ENCODE peak calls at places on chromosomes 1 and 21, in six cellular contexts. K is activated T-cell treated with anti-CD3 and anti-CD28 coated beads, Interleukin-2, amount 50 U/mL, for 72 hours; U is right cardiac atrium; N is stimulated activated naive CD8-positive, alpha-beta T cell treated with anti-CD3 and anti-CD28 coated beads, Interleukin-15, Interleukin-2, amounts not matched to agents 100 U/mL and 50 U/mL, for 24 hours; X is stimulated activated naive B cell treated with anti-CD40 and anti-IgM and Interleukin-4, amounts not matched to agents 10 μg/mL and 1 μg/mL and 100 μg/mL, for 72 hours; P is mucosa of descending colon. F is an unnamed sample.

GRCh38 chr1:36178479-36179219 is 22.7 kb downstream of the MAP7D1 start:
- ATAC-seq in X (no peak), K (no peak), N (no peak), P (peak; percentile 96), U (peak; percentile 44), F (no peak)

GRCh38 chr1:11281518-11282331 is 8.7 kb downstream of the UBIAD1 start:
- ATAC-seq in X (no peak), P (no peak), U (peak; percentile 65), K (no peak), N (no peak), F (no peak)

GRCh38 chr1:84988588-84988987 is 8.3 kb downstream of the MCOLN2 start:
- ATAC-seq in K (peak; percentile 82), N (peak; percentile 79), P (no peak), U (no peak), X (peak; percentile 77), F (no peak)

GRCh38 chr21:27700974-27701614 is 734.2 kb upstream of the ADAMTS5 start:
- ATAC-seq in P (peak; percentile 92), X (peak; percentile 81), U (peak; percentile 89), N (peak; percentile 71), K (peak; percentile 64), F (peak; percentile 85)

GRCh38 chr1:186102559-186103148 is 272.4 kb downstream of the TPR start:
- ATAC-seq in U (peak; percentile 86), P (no peak), X (no peak), K (no peak), N (no peak), F (no peak)

GRCh38 chr1:175320804-175321203 is 128.2 kb upstream of the KIAA0040 start:
- ATAC-seq in K (no peak), N (no peak), X (no peak), U (no peak), P (no peak), F (no peak)

GRCh38 chr1:56438901-56439551 is 140.3 kb downstream of the PLPP3 start:
- ATAC-seq in N (no peak), P (no peak), U (peak; percentile 37), K (no peak), X (no peak), F (no peak)

GRCh38 chr1:191993549-191993948 is 164.7 kb upstream of the RGS18 start:
- ATAC-seq in N (no peak), K (no peak), U (no peak), P (no peak), X (no peak), F (no peak)

GRCh38 chr1:193543259-193543658 is 356.8 kb upstream of the B3GALT2 start:
- ATAC-seq in P (no peak), N (no peak), U (no peak), X (no peak), K (no peak), F (no peak)

GRCh38 chr21:33661146-33661545 is 18.8 kb downstream of the ITSN1 start:
- ATAC-seq in U (no peak), N (no peak), X (no peak), P (no peak), K (no peak), F (no peak)

GRCh38 chr1:192809286-192810252 is 730 bp downstream of the RGS2 start:
- ATAC-seq in N (peak; percentile 57), X (peak; percentile 1), U (peak; percentile 19), K (peak; percentile 54), P (peak; percentile 18), F (no peak)

GRCh38 chr1:205204552-205204951 is 7.0 kb downstream of the DSTYK start:
- ATAC-seq in N (no peak), X (no peak), K (no peak), P (no peak), U (no peak), F (no peak)

GRCh38 chr1:67213164-67213563 is 46.9 kb downstream of the IL23R start:
- ATAC-seq in N (no peak), U (no peak), P (peak; percentile 41), X (no peak), K (no peak), F (peak; percentile 49)

GRCh38 chr1:234322979-234323378 is 50.3 kb upstream of the COA6 start:
- ATAC-seq in U (peak; percentile 12), X (peak; percentile 49), N (no peak), P (peak; percentile 60), K (peak; percentile 54), F (no peak)

GRCh38 chr1:28450561-28450960 is 55.3 kb upstream of the RCC1 start:
- ATAC-seq in U (no peak), K (no peak), N (no peak), P (peak; percentile 29), X (no peak), F (peak; percentile 54)

GRCh38 chr21:43872549-43873198 is 7.7 kb downstream of the AGPAT3 start:
- ATAC-seq in K (no peak), X (no peak), U (peak; percentile 37), N (no peak), P (no peak), F (no peak)

GRCh38 chr1:230797376-230798186 is 50.4 kb downstream of the CAPN9 start:
- ATAC-seq in P (peak; percentile 70), K (no peak), U (peak; percentile 86), N (no peak), X (no peak), F (peak; percentile 73)

GRCh38 chr1:9643351-9644256 is 7.9 kb upstream of the PIK3CD start:
- ATAC-seq in N (peak; percentile 55), U (no peak), X (peak; percentile 68), K (peak; percentile 78), P (peak; percentile 15), F (no peak)

GRCh38 chr1:182611787-182612186 is 7.6 kb upstream of the RGS16 start:
- ATAC-seq in N (no peak), K (no peak), X (no peak), U (no peak), P (no peak), F (no peak)

GRCh38 chr1:172719694-172720138 is 60.8 kb downstream of the FASLG start:
- ATAC-seq in U (no peak), N (no peak), K (no peak), P (peak; percentile 68), X (no peak), F (peak; percentile 71)

GRCh38 chr21:42291751-42292562 is 23.3 kb downstream of the TFF3 start:
- ATAC-seq in K (peak; percentile 23), U (no peak), X (peak; percentile 45), P (no peak), N (no peak), F (peak; percentile 9)